ENCODE peak calls at places on chromosomes 3 and 15, in five cellular contexts. One of them, this sample, is unnamed.

GRCh38 chr3:49296781-49297420 is 19.9 kb upstream of the C3orf62 start:
- DNase-seq in stomach: peak; percentile 42
- DNase-seq in K562: no peak
- DNase-seq in upper lobe of left lung: no peak
- DNase-seq in body of pancreas: no peak
- DNase-seq in this sample: no peak

GRCh38 chr15:99556010-99556409 is 9.8 kb upstream of the MEF2A start:
- DNase-seq in stomach: no peak
- DNase-seq in K562: no peak
- DNase-seq in upper lobe of left lung: no peak
- DNase-seq in body of pancreas: no peak
- DNase-seq in this sample: no peak

GRCh38 chr3:25728101-25728500 is 55.1 kb downstream of the NGLY1 start:
- DNase-seq in stomach: no peak
- DNase-seq in K562: no peak
- DNase-seq in upper lobe of left lung: no peak
- DNase-seq in body of pancreas: no peak
- DNase-seq in this sample: no peak

GRCh38 chr3:108342829-108343478 is 46.6 kb downstream of the HHLA2 start:
- DNase-seq in stomach: no peak
- DNase-seq in K562: no peak
- DNase-seq in upper lobe of left lung: no peak
- DNase-seq in body of pancreas: no peak
- DNase-seq in this sample: no peak

GRCh38 chr3:127035672-127036071 is 52.8 kb downstream of the PLXNA1 start:
- DNase-seq in stomach: peak; percentile 82
- DNase-seq in K562: no peak
- DNase-seq in upper lobe of left lung: peak; percentile 87
- DNase-seq in body of pancreas: peak; percentile 23
- DNase-seq in this sample: peak; percentile 48

GRCh38 chr3:151476344-151477018 is 15.6 kb upstream of the IGSF10 start:
- DNase-seq in stomach: no peak
- DNase-seq in K562: no peak
- DNase-seq in upper lobe of left lung: no peak
- DNase-seq in body of pancreas: no peak
- DNase-seq in this sample: no peak

GRCh38 chr3:150146891-150147761 is 176.4 kb upstream of the PFN2 start:
- DNase-seq in stomach: no peak
- DNase-seq in K562: no peak
- DNase-seq in upper lobe of left lung: no peak
- DNase-seq in body of pancreas: no peak
- DNase-seq in this sample: peak; percentile 49

GRCh38 chr15:25239471-25240345 is 199.1 kb downstream of the UBE3A start:
- DNase-seq in stomach: no peak
- DNase-seq in K562: no peak
- DNase-seq in upper lobe of left lung: no peak
- DNase-seq in body of pancreas: no peak
- DNase-seq in this sample: no peak

GRCh38 chr3:47250309-47251060 is 32.1 kb downstream of the KIF9 start:
- DNase-seq in stomach: peak; percentile 49
- DNase-seq in K562: peak; percentile 72
- DNase-seq in upper lobe of left lung: no peak
- DNase-seq in body of pancreas: peak; percentile 37
- DNase-seq in this sample: peak; percentile 57

GRCh38 chr15:77966540-77967290 is 110.8 kb downstream of the TBC1D2B start:
- DNase-seq in stomach: no peak
- DNase-seq in K562: peak; percentile 66
- DNase-seq in upper lobe of left lung: no peak
- DNase-seq in body of pancreas: no peak
- DNase-seq in this sample: peak; percentile 53

GRCh38 chr15:55742927-55743614 is at the start of gene PRTG:
- DNase-seq in stomach: peak; percentile 65
- DNase-seq in K562: peak; percentile 27
- DNase-seq in upper lobe of left lung: peak; percentile 95
- DNase-seq in body of pancreas: peak; percentile 38
- DNase-seq in this sample: peak; percentile 91

GRCh38 chr3:58484049-58484721 is 7.7 kb upstream of the KCTD6 start:
- DNase-seq in stomach: no peak
- DNase-seq in K562: no peak
- DNase-seq in upper lobe of left lung: no peak
- DNase-seq in body of pancreas: no peak
- DNase-seq in this sample: no peak

GRCh38 chr15:37789881-37790280 is 144.6 kb upstream of the TMCO5A start:
- DNase-seq in stomach: no peak
- DNase-seq in K562: no peak
- DNase-seq in upper lobe of left lung: no peak
- DNase-seq in body of pancreas: no peak
- DNase-seq in this sample: no peak

GRCh38 chr15:59892995-59893394 is 111.1 kb upstream of the FOXB1 start:
- DNase-seq in stomach: no peak
- DNase-seq in K562: no peak
- DNase-seq in upper lobe of left lung: no peak
- DNase-seq in body of pancreas: no peak
- DNase-seq in this sample: no peak

GRCh38 chr15:99054025-99054387 is 46.4 kb upstream of the PGPEP1L start:
- DNase-seq in stomach: no peak
- DNase-seq in K562: no peak
- DNase-seq in upper lobe of left lung: no peak
- DNase-seq in body of pancreas: no peak
- DNase-seq in this sample: no peak

GRCh38 chr3:123028233-123028828 is 768 bp upstream of the SEMA5B start:
- DNase-seq in stomach: no peak
- DNase-seq in K562: peak; percentile 53
- DNase-seq in upper lobe of left lung: no peak
- DNase-seq in body of pancreas: no peak
- DNase-seq in this sample: peak; percentile 40

DNA sequence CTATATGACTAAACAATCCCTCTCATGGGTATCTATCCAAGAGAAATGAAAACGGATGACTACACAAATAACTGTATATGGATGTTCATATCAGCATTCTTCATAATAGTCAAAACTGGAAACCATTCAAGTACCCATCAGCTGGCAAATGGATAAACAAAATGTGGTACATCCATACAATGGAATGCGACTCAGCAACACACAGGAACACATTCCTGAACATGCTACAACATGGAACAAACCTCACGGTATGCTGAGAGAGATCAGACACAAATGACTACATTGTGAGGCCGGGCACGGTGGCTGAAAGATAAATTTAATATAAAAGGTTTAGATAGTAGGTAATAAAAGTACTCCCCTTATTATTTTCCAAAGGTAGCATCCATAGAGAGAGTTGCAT is 42.6 kb downstream of the CCR4 start:
- DNase-seq in stomach: no peak
- DNase-seq in K562: no peak
- DNase-seq in upper lobe of left lung: no peak
- DNase-seq in body of pancreas: no peak
- DNase-seq in this sample: no peak
- TF ChIP-seq POLR2A in stomach: no peak
- TF ChIP-seq POLR2A in K562: no peak
- TF ChIP-seq POLR2A in upper lobe of left lung: no peak
- TF ChIP-seq POLR2A in body of pancreas: no peak
- TF ChIP-seq POLR2A in this sample: no peak

GRCh38 chr3:143851331-143852017 is 3.2 kb upstream of the SLC9A9 start:
- DNase-seq in stomach: no peak
- DNase-seq in K562: no peak
- DNase-seq in upper lobe of left lung: no peak
- DNase-seq in body of pancreas: no peak
- DNase-seq in this sample: no peak

GRCh38 chr3:143849854-143850549 is 1.7 kb upstream of the SLC9A9 start:
- DNase-seq in stomach: no peak
- DNase-seq in K562: no peak
- DNase-seq in upper lobe of left lung: no peak
- DNase-seq in body of pancreas: no peak
- DNase-seq in this sample: no peak

GRCh38 chr3:143847787-143848631 is at the start of gene SLC9A9:
- DNase-seq in stomach: peak; percentile 27
- DNase-seq in K562: no peak
- DNase-seq in upper lobe of left lung: no peak
- DNase-seq in body of pancreas: no peak
- DNase-seq in this sample: peak; percentile 17

GRCh38 chr3:143850877-143851276 is 2.6 kb upstream of the SLC9A9 start:
- DNase-seq in stomach: no peak
- DNase-seq in K562: no peak
- DNase-seq in upper lobe of left lung: no peak
- DNase-seq in body of pancreas: no peak
- DNase-seq in this sample: no peak

DNA sequence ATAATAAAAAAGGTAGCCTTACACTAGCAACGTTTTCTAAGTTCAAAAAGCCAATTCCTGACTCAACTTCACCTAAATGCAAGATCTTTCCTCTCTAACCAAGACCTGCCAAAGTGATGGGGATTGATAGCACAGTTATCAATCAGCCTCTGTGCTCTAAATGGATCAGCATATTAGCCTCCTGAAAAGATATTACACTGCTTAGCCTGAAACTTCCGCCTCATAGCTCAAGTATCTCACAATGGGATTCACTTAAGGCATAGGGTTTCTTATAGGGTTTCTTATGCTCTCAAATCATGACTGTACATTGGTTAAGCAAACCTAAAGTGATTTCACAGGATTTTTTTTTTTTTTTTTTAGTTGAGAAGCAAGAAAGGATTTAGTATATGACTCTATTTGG is 439 bp upstream of the SLC9A9 start:
- DNase-seq in stomach: no peak
- DNase-seq in K562: no peak
- DNase-seq in upper lobe of left lung: no peak
- DNase-seq in body of pancreas: no peak
- DNase-seq in this sample: no peak
- H3K4me1 ChIP-seq in stomach: peaks cover 13% of the 10 kb centered on the region
- H3K4me1 ChIP-seq in K562: no peaks in the 10 kb centered on the region
- H3K4me1 ChIP-seq in upper lobe of left lung: peaks cover 35% of the 10 kb centered on the region
- H3K4me1 ChIP-seq in body of pancreas: no peaks in the 10 kb centered on the region
- H3K4me1 ChIP-seq in this sample: no peaks in the 10 kb centered on the region

DNA sequence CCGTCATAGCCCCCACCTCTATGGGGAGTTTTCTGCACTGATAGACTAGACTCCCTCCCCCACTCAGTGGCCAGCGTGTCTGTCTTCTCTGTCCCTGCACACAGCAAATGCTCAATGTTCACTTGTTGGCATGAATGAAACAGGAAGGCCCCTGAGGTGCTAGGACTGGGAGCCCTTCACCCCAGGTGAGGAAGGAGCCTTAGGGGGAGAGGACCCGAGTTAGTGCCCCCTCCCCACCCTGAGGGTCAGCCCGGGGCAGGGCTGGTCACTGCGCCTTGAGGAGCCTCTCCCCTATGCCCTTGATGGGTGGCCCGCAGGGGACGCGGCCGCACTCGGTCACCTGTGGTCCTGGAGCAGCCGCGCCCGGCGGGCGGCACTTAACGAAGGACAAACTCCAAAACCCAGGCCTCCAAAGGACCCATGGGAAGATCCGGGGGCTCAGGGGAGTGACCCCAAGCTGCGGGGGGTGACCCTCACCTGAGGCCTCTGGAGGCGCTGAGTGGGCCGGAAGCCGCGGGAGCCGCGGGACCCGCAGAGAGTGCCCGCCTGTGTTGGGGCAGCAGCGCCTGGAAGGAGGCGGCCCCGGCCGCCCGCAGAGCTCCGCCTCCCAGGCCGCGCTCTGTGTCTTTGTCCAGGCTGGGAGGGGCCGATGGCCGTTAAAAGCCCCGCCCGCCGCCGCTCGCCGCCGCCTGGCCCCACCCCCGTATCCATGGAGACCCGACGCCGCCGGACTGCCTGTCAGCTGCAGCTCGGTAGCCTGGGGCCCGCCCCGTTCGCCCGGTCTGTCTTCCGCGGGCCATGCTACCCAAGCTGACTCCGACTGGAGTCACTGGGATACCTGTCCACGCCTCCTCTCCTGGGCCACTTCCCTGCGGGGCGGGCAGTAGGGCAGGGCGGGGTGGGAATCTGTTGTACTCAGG is 15.4 kb upstream of the FANCD2 start:
- DNase-seq in stomach: peak; percentile 99
- DNase-seq in K562: peak; percentile 98
- DNase-seq in upper lobe of left lung: peak; percentile 99
- DNase-seq in body of pancreas: peak; percentile 99
- DNase-seq in this sample: peak; percentile 98
- TF ChIP-seq POLR2A in stomach: no peak
- TF ChIP-seq POLR2A in K562: peak; percentile 49
- TF ChIP-seq POLR2A in upper lobe of left lung: no peak
- TF ChIP-seq POLR2A in body of pancreas: peak; percentile 42
- TF ChIP-seq POLR2A in this sample: peak; percentile 79

GRCh38 chr15:44545934-44546802 is 9.2 kb downstream of the EIF3J start:
- DNase-seq in stomach: no peak
- DNase-seq in K562: no peak
- DNase-seq in upper lobe of left lung: no peak
- DNase-seq in body of pancreas: no peak
- DNase-seq in this sample: no peak
- H3K4me1 ChIP-seq in stomach: peaks cover 64% of the 10 kb centered on the region
- H3K4me1 ChIP-seq in K562: no peaks in the 10 kb centered on the region
- H3K4me1 ChIP-seq in upper lobe of left lung: peaks cover 20% of the 10 kb centered on the region
- H3K4me1 ChIP-seq in body of pancreas: peaks cover 67% of the 10 kb centered on the region
- H3K4me1 ChIP-seq in this sample: peaks cover 19% of the 10 kb centered on the region

DNA sequence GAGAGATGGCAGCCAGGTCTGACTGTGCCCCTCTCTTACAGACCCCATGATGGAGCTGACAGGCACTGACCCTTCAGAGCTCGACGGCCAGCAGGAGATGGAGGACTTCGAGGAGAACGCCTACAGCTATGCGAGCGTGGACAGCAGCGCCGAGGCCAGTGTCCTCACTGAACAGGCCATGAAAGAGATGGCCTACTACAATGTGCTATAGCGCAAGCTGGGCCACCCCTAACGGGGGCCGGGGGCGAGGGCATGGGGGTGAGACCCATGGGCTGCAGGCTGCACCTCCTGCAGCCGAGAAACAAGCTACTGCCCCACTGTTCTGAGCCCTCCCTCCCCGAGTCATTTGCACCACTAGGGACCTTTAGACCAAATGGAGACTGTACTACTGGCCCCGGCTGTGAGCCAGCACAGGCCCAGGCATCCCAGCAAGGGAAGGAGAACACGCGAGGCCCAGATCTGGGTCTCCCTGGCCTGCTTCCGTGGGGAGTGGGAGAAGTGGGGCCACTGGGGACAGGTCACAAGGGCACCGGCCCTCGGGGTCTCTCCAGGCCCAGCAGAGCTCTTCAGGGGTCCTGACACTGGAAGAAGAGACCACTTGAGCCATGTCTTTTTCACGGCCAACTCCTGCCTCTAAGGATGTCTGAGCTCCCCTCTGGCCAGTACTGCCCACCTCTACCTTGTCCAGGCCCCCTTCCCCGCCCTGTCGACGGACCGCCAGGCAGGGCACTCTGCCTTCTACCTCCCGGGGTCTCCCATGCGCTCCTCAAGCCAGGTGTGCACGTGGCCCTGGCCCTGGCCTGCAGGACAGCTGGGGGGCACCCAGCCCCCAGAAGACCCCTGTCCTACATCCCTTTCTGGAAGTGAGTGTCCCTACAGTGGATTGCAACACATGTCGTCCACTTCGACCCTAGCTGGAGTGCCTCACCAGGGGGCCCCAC is 22.4 kb downstream of the IDH2 start:
- DNase-seq in stomach: no peak
- DNase-seq in K562: no peak
- DNase-seq in upper lobe of left lung: peak; percentile 79
- DNase-seq in body of pancreas: no peak
- DNase-seq in this sample: no peak
- TF ChIP-seq POLR2A in stomach: no peak
- TF ChIP-seq POLR2A in K562: no peak
- TF ChIP-seq POLR2A in upper lobe of left lung: no peak
- TF ChIP-seq POLR2A in body of pancreas: no peak
- TF ChIP-seq POLR2A in this sample: no peak

This sample was measured in thyroid gland.